ENCODE peak calls at places on chromosomes 16 and 17, in four cellular contexts. D is fibroblast of mammary gland, Q is MM.1S, H is dorsolateral prefrontal cortex. P is an unnamed sample.

GRCh38 chr17:48510761-48511604 is 19.8 kb downstream of the HOXB1 start:
- DNase-seq in D (peak; percentile 94), Q (peak; percentile 83), H (no peak), P (peak; percentile 82)

GRCh38 chr16:75108792-75109731 is 7.5 kb downstream of the LDHD start:
- DNase-seq in D (peak; percentile 95), Q (no peak), H (peak; percentile 83), P (peak; percentile 100)

GRCh38 chr16:76970087-76970744 is 220.8 kb upstream of the MON1B start:
- DNase-seq in D (peak; percentile 44), Q (no peak), H (no peak), P (peak; percentile 4)

GRCh38 chr16:18800674-18801196 is 614 bp downstream of the ARL6IP1 start:
- DNase-seq in D (peak; percentile 24), Q (no peak), H (no peak), P (no peak)

GRCh38 chr16:56389554-56389953 is 35.8 kb downstream of the AMFR start:
- DNase-seq in D (peak; percentile 100), Q (no peak), H (no peak), P (peak; percentile 75)

GRCh38 chr16:30902070-30902972 is 5.9 kb downstream of the CTF1 start:
- DNase-seq in D (peak; percentile 57), Q (peak; percentile 51), H (no peak), P (peak; percentile 31)

GRCh38 chr17:33914120-33914519 is 341.0 kb upstream of the CCL2 start:
- DNase-seq in D (no peak), Q (no peak), H (no peak), P (no peak)

GRCh38 chr17:9976283-9977009 is 71.4 kb upstream of the RCVRN start:
- DNase-seq in D (no peak), Q (no peak), H (no peak), P (no peak)

GRCh38 chr17:64441772-64442549 is 7.0 kb upstream of the MILR1 start:
- DNase-seq in D (peak; percentile 44), Q (peak; percentile 64), H (no peak), P (no peak)

GRCh38 chr17:4635823-4636375 is 5.6 kb downstream of the ALOX15 start:
- DNase-seq in D (no peak), Q (peak; percentile 8), H (peak; percentile 44), P (no peak)

GRCh38 chr16:52078716-52079655 is 468.0 kb downstream of the TOX3 start:
- DNase-seq in D (no peak), Q (no peak), H (no peak), P (no peak)

GRCh38 chr16:9437115-9437514 is 345.7 kb downstream of the HAPSTR1 start:
- DNase-seq in D (no peak), Q (peak; percentile 67), H (no peak), P (no peak)

GRCh38 chr17:51721711-51722110 is 436.8 kb downstream of the CA10 start:
- DNase-seq in D (no peak), Q (no peak), H (no peak), P (no peak)

GRCh38 chr17:4710693-4711634 is 532 bp downstream of the ARRB2 start:
- DNase-seq in D (no peak), Q (no peak), H (no peak), P (no peak)

GRCh38 chr17:15092261-15092660 is 172.9 kb downstream of the PMP22 start:
- DNase-seq in D (no peak), Q (no peak), H (no peak), P (no peak)

GRCh38 chr17:74307984-74308773 is 17.8 kb upstream of the KIF19 start:
- DNase-seq in D (no peak), Q (no peak), H (no peak), P (no peak)

GRCh38 chr17:37737971-37738370 is 6.9 kb downstream of the HNF1B start:
- DNase-seq in D (peak; percentile 43), Q (no peak), H (no peak), P (no peak)

GRCh38 chr16:53129281-53130192 is 74.7 kb downstream of the CHD9 start:
- DNase-seq in D (peak; percentile 73), Q (no peak), H (no peak), P (peak; percentile 23)

GRCh38 chr17:38443356-38444026 is 15.2 kb downstream of the ARHGAP23 start:
- DNase-seq in D (no peak), Q (peak; percentile 92), H (no peak), P (no peak)

GRCh38 chr17:57679906-57680695 is 65.0 kb downstream of the CCDC182 start:
- DNase-seq in D (no peak), Q (no peak), H (no peak), P (no peak)

GRCh38 chr16:14131774-14132695 is 60.9 kb downstream of the MRTFB start:
- DNase-seq in D (peak; percentile 12), Q (no peak), H (no peak), P (no peak)

GRCh38 chr16:66604376-66605176 is at the start of gene CMTM3:
- DNase-seq in D (peak; percentile 49), Q (peak; percentile 29), H (no peak), P (peak; percentile 34)

GRCh38 chr16:53031323-53031942 is 21.3 kb downstream of the CHD9NB start:
- DNase-seq in D (no peak), Q (no peak), H (no peak), P (peak; percentile 67)

GRCh38 chr17:44630703-44631102 is 25.6 kb upstream of the MEIOC start:
- DNase-seq in D (no peak), Q (no peak), H (no peak), P (no peak)

GRCh38 chr16:58212824-58213655 is 15.1 kb upstream of the CSNK2A2 start:
- DNase-seq in D (no peak), Q (no peak), H (no peak), P (no peak)

GRCh38 chr17:9381068-9381467 is 194.6 kb downstream of the STX8 start:
- DNase-seq in D (no peak), Q (no peak), H (no peak), P (no peak)

GRCh38 chr16:19384656-19385055 is 33.0 kb upstream of the TMC5 start:
- DNase-seq in D (no peak), Q (peak; percentile 46), H (no peak), P (peak; percentile 67)

GRCh38 chr17:66548158-66548557 is 245.7 kb downstream of the PRKCA start:
- DNase-seq in D (peak; percentile 55), Q (no peak), H (no peak), P (no peak)

GRCh38 chr17:40903129-40903847 is 18.2 kb upstream of the KRT20 start:
- DNase-seq in D (peak; percentile 80), Q (no peak), H (no peak), P (peak; percentile 84)

GRCh38 chr16:85057948-85058347 is 30.4 kb downstream of the KIAA0513 start:
- DNase-seq in D (no peak), Q (no peak), H (no peak), P (no peak)

GRCh38 chr17:43861960-43862359 is 15.0 kb downstream of the CD300LG start:
- DNase-seq in D (no peak), Q (no peak), H (no peak), P (no peak)

GRCh38 chr17:31877911-31878702 is 19.1 kb upstream of the COPRS start:
- DNase-seq in D (peak; percentile 12), Q (no peak), H (no peak), P (no peak)

GRCh38 chr16:26645629-26646028 is 421.1 kb upstream of the C16orf82 start:
- DNase-seq in D (no peak), Q (no peak), H (peak; percentile 56), P (no peak)

GRCh38 chr17:3827124-3827773 is 18.8 kb downstream of the NCBP3 start:
- DNase-seq in D (peak; percentile 83), Q (peak; percentile 49), H (peak; percentile 58), P (peak; percentile 51)

GRCh38 chr17:1485748-1486376 is 6.6 kb downstream of the MYO1C start:
- DNase-seq in D (peak; percentile 50), Q (peak; percentile 30), H (no peak), P (peak; percentile 26)

GRCh38 chr16:11138769-11139623 is 117.0 kb downstream of the SOCS1 start:
- DNase-seq in D (peak; percentile 67), Q (no peak), H (no peak), P (no peak)

GRCh38 chr16:85649978-85650863 is 37.1 kb downstream of the GSE1 start:
- DNase-seq in D (no peak), Q (no peak), H (no peak), P (no peak)

DNA sequence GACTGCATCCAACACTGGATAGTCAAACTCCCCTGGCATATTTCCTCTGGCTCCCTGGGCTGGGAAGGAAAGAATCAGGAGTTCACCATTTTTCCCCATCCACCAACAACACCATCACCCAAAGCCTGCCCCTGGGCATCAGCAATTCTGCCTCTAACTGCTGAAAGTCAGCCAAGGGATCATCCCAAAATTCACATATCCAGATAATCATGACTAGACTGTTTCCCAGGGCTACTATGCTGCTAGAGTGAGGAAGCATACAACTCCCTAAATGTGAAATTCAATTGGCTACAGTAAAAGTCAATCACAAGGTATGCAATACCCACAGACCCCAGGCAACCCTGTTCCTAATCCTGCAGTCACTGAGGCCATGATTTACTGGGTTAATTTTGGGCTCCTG is 230.6 kb downstream of the C16orf95 start:
- DNase-seq in D (peak; percentile 43), Q (no peak), H (no peak), P (no peak)
- TF ChIP-seq CTCF in D (no peak), Q (no peak), H (no peak), P (no peak)

GRCh38 chr17:80737106-80738019 is 192.7 kb downstream of the RPTOR start:
- DNase-seq in D (no peak), Q (peak; percentile 81), H (no peak), P (no peak)
- TF ChIP-seq CTCF in D (no peak), Q (peak; percentile 31), H (no peak), P (no peak)

DNA sequence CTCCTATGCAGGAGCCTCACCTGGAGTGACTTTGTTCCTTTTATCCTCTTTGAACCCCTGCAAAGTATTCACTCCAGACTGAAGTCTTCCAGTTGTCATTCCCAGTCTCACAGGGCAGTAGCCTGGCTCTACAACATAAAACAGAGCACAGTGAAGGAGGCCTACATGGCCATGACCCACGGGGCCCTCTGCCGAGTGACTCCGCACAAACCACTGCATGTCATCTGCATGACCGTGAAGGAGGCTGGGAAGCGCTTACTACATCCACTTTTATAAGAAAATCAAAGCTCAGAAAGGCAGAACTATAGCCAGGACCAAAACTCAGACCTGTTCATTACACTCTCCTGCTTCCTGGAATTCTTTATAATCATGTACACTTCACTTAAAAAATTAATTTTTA is 42.5 kb downstream of the BRD7 start:
- DNase-seq in D (no peak), Q (no peak), H (no peak), P (no peak)
- TF ChIP-seq CTCF in D (no peak), Q (no peak), H (no peak), P (no peak)

GRCh38 chr16:549544-550263 is 10.5 kb upstream of the PRR35 start:
- DNase-seq in D (no peak), Q (no peak), H (no peak), P (no peak)
- TF ChIP-seq CTCF in D (no peak), Q (no peak), H (no peak), P (no peak)